ENCODE peak calls at places on chromosome 13, in seven cellular contexts. I is CD8-positive, alpha-beta T cell; W is effector CD4-positive, alpha-beta T cell; Q is activated CD4-positive, CD25-positive, alpha-beta regulatory T cell; L is left ventricle myocardium inferior; X is NCI-H345; R is stimulated activated CD4-positive, alpha-beta T cell treated with anti-CD3 and anti-CD28 coated beads, Interleukin-2, amount 100 ng/mL, for 48 hours. C is an unnamed sample.

GRCh38 chr13:25046274-25046984 is 49.5 kb upstream of the PABPC3 start:
- DNase-seq in I (no peak), W (no peak), Q (no peak), L (no peak), X (peak), R (no peak), C (no peak)

GRCh38 chr13:43196171-43196611 is 172.8 kb downstream of the DNAJC15 start:
- DNase-seq in I (no peak), W (no peak), Q (no peak), L (peak), X (no peak), R (no peak), C (no peak)

GRCh38 chr13:47481521-47481920 is 519.6 kb downstream of the SUCLA2 start:
- DNase-seq in I (no peak), W (no peak), Q (no peak), L (no peak), X (no peak), R (no peak), C (no peak)

GRCh38 chr13:49954674-49955455 is 18.7 kb upstream of the SPRYD7 start:
- DNase-seq in I (no peak), W (no peak), Q (no peak), L (no peak), X (no peak), R (no peak), C (no peak)

GRCh38 chr13:41652735-41653361 is 195.5 kb downstream of the RGCC start:
- DNase-seq in I (peak), W (peak), Q (no peak), L (no peak), X (peak), R (no peak), C (no peak)

GRCh38 chr13:95343944-95344343 is 42.7 kb upstream of the ABCC4 start:
- DNase-seq in I (no peak), W (no peak), Q (no peak), L (no peak), X (no peak), R (no peak), C (no peak)

GRCh38 chr13:112056739-112057433 is 10.1 kb upstream of the SOX1 start:
- DNase-seq in I (no peak), W (no peak), Q (no peak), L (no peak), X (peak), R (no peak), C (no peak)

GRCh38 chr13:74325106-74325505 is 190.9 kb upstream of the KLF12 start:
- DNase-seq in I (no peak), W (no peak), Q (no peak), L (no peak), X (peak), R (no peak), C (no peak)

GRCh38 chr13:80877209-80877943 is 536.5 kb upstream of the SPRY2 start:
- DNase-seq in I (no peak), W (no peak), Q (no peak), L (no peak), X (no peak), R (no peak), C (no peak)

GRCh38 chr13:105410602-105411001 is 1124.9 kb downstream of the EFNB2 start:
- DNase-seq in I (peak), W (no peak), Q (no peak), L (peak), X (no peak), R (peak), C (no peak)

GRCh38 chr13:77980592-77980991 is 62.0 kb upstream of the EDNRB start:
- DNase-seq in I (no peak), W (no peak), Q (no peak), L (no peak), X (no peak), R (no peak), C (no peak)

GRCh38 chr13:100517135-100517534 is 71.5 kb downstream of the GGACT start:
- DNase-seq in I (no peak), W (no peak), Q (no peak), L (no peak), X (no peak), R (no peak), C (no peak)

GRCh38 chr13:44523176-44524017 is 52.7 kb downstream of the TSC22D1 start:
- DNase-seq in I (no peak), W (no peak), Q (no peak), L (no peak), X (no peak), R (no peak), C (no peak)

GRCh38 chr13:26923824-26924605 is 163.4 kb upstream of the GPR12 start:
- DNase-seq in I (no peak), W (no peak), Q (no peak), L (no peak), X (no peak), R (no peak), C (no peak)

GRCh38 chr13:113001251-113002140 is 32.5 kb downstream of the MCF2L start:
- DNase-seq in I (no peak), W (no peak), Q (no peak), L (no peak), X (peak), R (no peak), C (no peak)

GRCh38 chr13:40114305-40114896 is 458.9 kb downstream of the COG6 start:
- DNase-seq in I (no peak), W (no peak), Q (no peak), L (no peak), X (no peak), R (no peak), C (no peak)

GRCh38 chr13:49400755-49401659 is 42.9 kb downstream of the CAB39L start:
- DNase-seq in I (no peak), W (no peak), Q (no peak), L (no peak), X (no peak), R (no peak), C (no peak)

GRCh38 chr13:48402325-48402962 is 10.5 kb downstream of the LPAR6 start:
- DNase-seq in I (no peak), W (no peak), Q (no peak), L (no peak), X (no peak), R (peak), C (no peak)

GRCh38 chr13:107669356-107669755 is 546.0 kb downstream of the LIG4 start:
- DNase-seq in I (no peak), W (no peak), Q (no peak), L (no peak), X (peak), R (no peak), C (no peak)

GRCh38 chr13:64925284-64925683 is 2304.9 kb downstream of the PCDH9 start:
- DNase-seq in I (no peak), W (no peak), Q (no peak), L (no peak), X (no peak), R (no peak), C (no peak)

GRCh38 chr13:105603283-105603682 is 932.2 kb downstream of the EFNB2 start:
- DNase-seq in I (no peak), W (no peak), Q (no peak), L (no peak), X (peak), R (no peak), C (no peak)

GRCh38 chr13:91893040-91893439 is 494.6 kb downstream of the GPC5 start:
- DNase-seq in I (no peak), W (no peak), Q (no peak), L (no peak), X (no peak), R (no peak), C (no peak)

GRCh38 chr13:27170521-27171243 is 929 bp downstream of the USP12 start:
- DNase-seq in I (peak), W (peak), Q (no peak), L (peak), X (peak), R (peak), C (no peak)

GRCh38 chr13:110758195-110758594 is 44.7 kb downstream of the ING1 start:
- DNase-seq in I (no peak), W (no peak), Q (no peak), L (no peak), X (no peak), R (no peak), C (no peak)

GRCh38 chr13:88051746-88052482 is 380.7 kb downstream of the SLITRK5 start:
- DNase-seq in I (no peak), W (no peak), Q (no peak), L (no peak), X (no peak), R (no peak), C (no peak)

GRCh38 chr13:24215732-24216131 is 55.2 kb downstream of the SPATA13 start:
- DNase-seq in I (no peak), W (no peak), Q (no peak), L (peak), X (no peak), R (no peak), C (no peak)

GRCh38 chr13:64471916-64472315 is 2758.2 kb downstream of the PCDH9 start:
- DNase-seq in I (no peak), W (no peak), Q (no peak), L (no peak), X (peak), R (no peak), C (no peak)

GRCh38 chr13:80083516-80084085 is 257.3 kb downstream of the SPRY2 start:
- DNase-seq in I (no peak), W (no peak), Q (no peak), L (no peak), X (no peak), R (no peak), C (no peak)

C was measured in GOT3.